ENCODE peak calls at places on chromosomes 6 and 20, in four cellular contexts. L is HCT116, D is transverse colon, P is SK-N-MC. A is an unnamed sample.
A peak's percentile ranks its signal among the peaks of the same experiment; 100 is the strongest.

GRCh38 chr20:53609501-53610445 is 16.1 kb upstream of the ZNF217 start:
- DNase-seq in D (peak; percentile 66), P (no peak), L (no peak), A (no peak)

GRCh38 chr6:153001767-153002612 is 519 bp downstream of the MTRF1L start:
- DNase-seq in P (no peak), L (no peak), D (peak; percentile 10), A (no peak)

GRCh38 chr6:20943036-20943627 is 408.9 kb downstream of the CDKAL1 start:
- DNase-seq in D (no peak), L (no peak), P (no peak), A (no peak)

GRCh38 chr6:143232849-143233248 is 172.2 kb downstream of the AIG1 start:
- DNase-seq in D (peak; percentile 10), L (peak; percentile 15), P (no peak), A (no peak)

GRCh38 chr6:95581073-95581472 is 3.7 kb downstream of the MANEA start:
- DNase-seq in P (no peak), D (no peak), L (no peak), A (no peak)

GRCh38 chr6:11538049-11538798 is 675 bp downstream of the TMEM170B start:
- DNase-seq in D (peak; percentile 17), P (no peak), L (no peak), A (no peak)

GRCh38 chr6:158638393-158638792 is 6.2 kb downstream of the DYNLT1 start:
- DNase-seq in P (no peak), L (no peak), D (no peak), A (peak; percentile 29)

GRCh38 chr6:48641544-48641943 is 530.5 kb upstream of the PTCHD4 start:
- DNase-seq in D (no peak), P (no peak), L (no peak), A (no peak)

GRCh38 chr6:170231496-170232185 is 59.2 kb downstream of the DLL1 start:
- DNase-seq in P (no peak), L (no peak), D (no peak), A (no peak)

GRCh38 chr6:149235130-149235561 is 82.4 kb upstream of the TAB2 start:
- DNase-seq in D (peak; percentile 33), L (peak; percentile 82), P (peak; percentile 32), A (no peak)

DNA sequence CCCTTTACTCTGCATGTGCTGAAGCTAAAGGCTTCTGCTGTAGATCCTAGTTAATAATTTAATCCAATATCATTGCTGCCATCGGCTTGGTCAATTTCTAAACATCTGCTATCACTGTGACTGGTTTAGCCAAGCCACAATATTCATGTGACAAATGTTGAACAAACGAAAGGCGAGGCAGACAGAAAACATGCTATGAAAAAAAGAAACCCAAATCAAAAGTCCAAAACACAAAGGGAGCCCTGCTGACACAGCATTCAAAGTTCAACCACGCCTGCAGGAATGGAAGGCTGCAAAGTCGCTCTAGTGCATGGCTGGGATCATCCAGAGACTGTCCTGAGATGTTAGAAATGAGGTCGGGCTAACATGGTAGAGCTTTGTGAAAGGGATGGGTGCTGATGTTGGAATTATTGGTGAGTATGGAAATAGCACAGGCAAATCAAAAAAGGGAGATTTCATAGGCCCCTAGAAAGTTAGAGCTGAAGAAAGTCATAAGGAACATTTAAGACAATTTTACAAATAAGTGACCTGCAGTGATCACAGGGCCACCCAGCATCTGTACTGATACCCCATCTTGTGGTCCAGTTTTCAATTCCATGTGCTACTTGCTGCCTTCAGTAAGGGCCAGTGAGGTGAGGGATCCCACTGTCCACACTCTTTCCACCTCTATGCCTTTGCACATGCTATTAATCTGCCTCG is 8.8 kb upstream of the NHSL1 start:
- DNase-seq in L (no peak), D (peak; percentile 54), P (no peak), A (no peak)
- TF ChIP-seq POLR2AphosphoS5 in L (no peak), D (no peak), P (no peak), A (no peak)

GRCh38 chr6:159953091-159953581 is 15.7 kb upstream of the IGF2R start:
- DNase-seq in P (peak; percentile 96), L (no peak), D (no peak), A (no peak)
- TF ChIP-seq POLR2AphosphoS5 in P (peak; percentile 64), L (no peak), D (no peak), A (no peak)

DNA sequence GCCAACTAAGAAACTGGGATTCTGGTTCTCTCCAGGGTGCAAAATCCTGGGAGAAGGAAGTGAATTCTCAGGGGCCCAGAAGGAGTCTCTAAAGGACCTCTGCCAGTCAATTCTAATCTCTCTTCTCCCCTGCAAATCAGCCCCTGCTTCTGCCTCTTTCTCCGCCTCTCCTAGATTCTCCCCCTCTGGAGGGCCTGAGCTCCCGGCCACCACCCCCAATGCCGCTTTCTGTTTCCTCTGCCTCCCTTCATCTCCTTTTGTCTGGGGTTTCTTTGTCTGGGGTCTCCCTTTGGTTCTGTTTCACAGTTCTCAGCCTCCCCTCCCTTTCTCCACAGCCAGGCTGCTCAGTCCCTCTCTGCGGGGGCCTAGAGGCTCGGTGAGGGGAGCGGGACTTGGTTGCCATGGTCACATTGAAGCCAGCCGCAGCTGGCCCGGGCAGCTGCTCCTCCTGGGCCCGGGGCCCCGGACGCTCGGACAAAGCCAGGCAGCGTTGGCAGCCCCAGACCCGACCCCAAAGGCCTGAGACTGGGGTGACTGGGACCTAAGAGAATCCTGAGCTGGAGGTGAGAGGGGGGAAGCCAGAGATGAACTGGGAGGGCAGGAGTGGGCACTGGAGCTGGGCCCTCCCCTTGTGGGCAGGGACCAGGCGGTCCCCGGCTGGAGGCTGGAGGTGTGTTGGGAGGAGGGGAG is 3.6 kb upstream of the DDR1 start:
- DNase-seq in P (no peak), L (no peak), D (no peak), A (no peak)
- TF ChIP-seq POLR2AphosphoS5 in P (no peak), L (no peak), D (no peak), A (no peak)

DNA sequence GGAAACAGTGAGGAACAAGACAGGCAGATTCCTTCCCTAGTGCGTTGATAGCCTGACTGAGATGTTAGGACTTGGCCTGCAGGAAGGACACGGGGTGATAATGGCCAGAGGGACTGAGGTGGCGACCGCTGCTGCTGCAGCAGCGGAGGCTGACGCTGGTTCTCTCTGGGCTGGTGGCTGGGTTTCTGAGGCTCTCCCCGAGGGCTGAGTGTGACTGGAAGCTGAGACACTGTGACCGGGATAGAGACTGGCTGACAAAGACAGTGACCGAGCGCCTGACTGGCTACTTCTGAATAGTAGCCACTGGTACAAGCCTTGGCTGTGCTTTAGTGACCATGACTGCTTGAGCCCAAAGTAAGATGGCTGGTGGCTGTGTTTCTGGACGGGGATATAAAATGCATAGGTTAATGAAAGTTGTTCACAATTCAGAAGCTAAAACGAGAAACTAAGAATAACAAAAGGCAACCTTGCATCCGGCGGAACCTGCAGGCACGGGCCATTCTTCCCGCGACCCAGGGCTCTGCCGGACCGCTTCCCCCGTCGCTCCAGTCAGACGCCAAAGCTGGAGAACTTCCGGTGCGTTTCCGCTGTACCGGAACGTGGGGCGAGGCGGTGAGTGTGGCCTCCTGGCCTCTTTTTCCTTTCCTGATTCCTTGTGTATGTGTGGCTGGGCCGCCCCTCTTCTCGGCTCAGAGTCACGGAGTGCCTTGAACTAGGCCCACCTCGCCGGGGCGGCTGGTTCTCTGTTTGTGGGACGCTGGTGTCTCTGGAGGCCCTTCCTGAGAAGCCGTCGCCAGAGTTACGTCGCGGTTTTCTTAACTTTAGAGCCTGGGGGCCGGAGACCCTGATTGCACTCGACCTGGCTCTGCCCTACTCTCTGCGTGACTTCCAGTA is at the start of gene AAR2:
- DNase-seq in D (peak; percentile 84), L (peak; percentile 60), P (no peak), A (no peak)
- TF ChIP-seq POLR2AphosphoS5 in D (no peak), L (peak; percentile 90), P (peak; percentile 95), A (peak; percentile 88)

A was measured in vagina.